ENCODE peak calls at places on chromosomes 11 and 22, in four cellular contexts. S is dorsolateral prefrontal cortex; L is mucosa of descending colon; B is CD8-positive, alpha-beta T cell. X is an unnamed sample.

GRCh38 chr22:36301384-36301828 is 48.5 kb downstream of the APOL1 start:
- DNase-seq in L (peak; percentile 86), B (peak; percentile 85), S (peak; percentile 80), X (peak; percentile 35)

GRCh38 chr11:130831506-130832385 is 84.5 kb downstream of the SNX19 start:
- DNase-seq in S (no peak), L (no peak), B (no peak), X (no peak)

GRCh38 chr11:134815404-134815803 is 403.4 kb upstream of the B3GAT1 start:
- DNase-seq in L (no peak), B (no peak), S (no peak), X (no peak)

GRCh38 chr11:111720801-111721494 is 45.2 kb downstream of the PPP2R1B start:
- DNase-seq in L (no peak), S (no peak), B (no peak), X (no peak)

GRCh38 chr22:30870451-30871345 is 97.9 kb downstream of the MORC2 start:
- DNase-seq in S (peak; percentile 30), B (no peak), L (no peak), X (no peak)

GRCh38 chr11:115193931-115194797 is 310.1 kb downstream of the CADM1 start:
- DNase-seq in L (no peak), B (no peak), S (no peak), X (no peak)

GRCh38 chr11:59759900-59760299 is 4.7 kb downstream of the STX3 start:
- DNase-seq in B (no peak), S (no peak), L (no peak), X (no peak)

GRCh38 chr11:60158666-60159065 is 24.2 kb downstream of the MS4A6A start:
- DNase-seq in S (no peak), B (no peak), L (no peak), X (no peak)

GRCh38 chr11:134668076-134668475 is 256.0 kb upstream of the B3GAT1 start:
- DNase-seq in S (no peak), B (no peak), L (no peak), X (no peak)

GRCh38 chr22:40853961-40854360 is 2.5 kb downstream of the ST13 start:
- DNase-seq in S (no peak), B (no peak), L (no peak), X (no peak)

GRCh38 chr22:25120093-25120561 is 79.5 kb upstream of the CRYBB3 start:
- DNase-seq in S (no peak), L (peak; percentile 61), B (no peak), X (no peak)

GRCh38 chr11:75525433-75526191 is at the start of gene GDPD5:
- DNase-seq in S (peak; percentile 91), B (peak; percentile 77), L (peak; percentile 80), X (peak; percentile 31)

GRCh38 chr11:133896642-133897330 is 51.5 kb upstream of the SPATA19 start:
- DNase-seq in S (no peak), B (no peak), L (no peak), X (no peak)

GRCh38 chr22:43923631-43924548 is at the start of gene PNPLA3:
- DNase-seq in B (peak; percentile 79), L (peak; percentile 93), S (peak; percentile 92), X (peak; percentile 68)

GRCh38 chr22:32794449-32795213 is 6.9 kb upstream of the TIMP3 start:
- DNase-seq in L (no peak), S (peak; percentile 55), B (no peak), X (no peak)

GRCh38 chr22:44249376-44250147 is 63.2 kb downstream of the SHISAL1 start:
- DNase-seq in B (no peak), S (no peak), L (no peak), X (no peak)

GRCh38 chr22:36331306-36331911 is 56.4 kb downstream of the MYH9 start:
- DNase-seq in S (no peak), B (peak; percentile 81), L (peak; percentile 72), X (peak; percentile 77)

GRCh38 chr11:77633856-77634425 is 3.7 kb downstream of the CLNS1A start:
- DNase-seq in S (no peak), B (no peak), L (no peak), X (no peak)

GRCh38 chr11:69887841-69888670 is 68.8 kb upstream of the FGF3 start:
- DNase-seq in B (no peak), S (no peak), L (no peak), X (no peak)

GRCh38 chr11:74144592-74144991 is 26.2 kb downstream of the C2CD3 start:
- DNase-seq in B (no peak), L (no peak), S (no peak), X (no peak)

GRCh38 chr11:2578006-2578933 is 121.5 kb downstream of the KCNQ1OT1 start:
- DNase-seq in B (no peak), L (no peak), S (peak; percentile 39), X (no peak)

GRCh38 chr22:46516638-46517037 is 20.8 kb downstream of the CELSR1 start:
- DNase-seq in L (no peak), S (no peak), B (no peak), X (no peak)

DNA sequence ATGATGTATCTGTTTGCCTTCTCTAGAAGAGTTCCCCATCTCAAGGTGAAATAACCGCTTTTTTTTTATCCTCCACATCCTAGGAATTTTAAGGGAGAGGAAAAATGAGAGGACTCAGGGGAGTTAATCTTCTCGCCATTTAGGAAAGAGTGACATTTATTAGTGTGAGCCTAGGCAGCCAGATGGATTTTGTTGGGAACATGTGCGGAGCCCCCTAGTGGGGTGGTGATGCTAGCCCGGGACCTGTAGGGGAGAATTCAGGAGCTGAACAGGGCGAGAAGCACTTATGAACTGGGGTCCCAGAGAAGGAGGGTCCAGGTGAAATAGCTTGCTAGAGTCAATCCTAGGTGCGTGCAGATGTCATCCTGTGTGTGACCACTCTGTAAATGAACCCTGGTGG is 10.7 kb downstream of the IL17RA start:
- DNase-seq in L (no peak), S (no peak), B (no peak), X (no peak)
- TF ChIP-seq CTCF in L (no peak), S (no peak), B (no peak), X (peak; percentile 61)

GRCh38 chr11:33445761-33446161 is 188.6 kb downstream of the HIPK3 start:
- DNase-seq in S (no peak), L (no peak), B (no peak), X (no peak)

GRCh38 chr11:33448461-33449130 is 191.4 kb downstream of the HIPK3 start:
- DNase-seq in S (no peak), L (no peak), B (no peak), X (peak; percentile 36)

GRCh38 chr11:33438311-33438710 is 181.1 kb downstream of the HIPK3 start:
- DNase-seq in S (no peak), L (no peak), B (no peak), X (no peak)

GRCh38 chr11:33444835-33445594 is 187.8 kb downstream of the HIPK3 start:
- DNase-seq in S (no peak), B (no peak), L (no peak), X (peak; percentile 26)

DNA sequence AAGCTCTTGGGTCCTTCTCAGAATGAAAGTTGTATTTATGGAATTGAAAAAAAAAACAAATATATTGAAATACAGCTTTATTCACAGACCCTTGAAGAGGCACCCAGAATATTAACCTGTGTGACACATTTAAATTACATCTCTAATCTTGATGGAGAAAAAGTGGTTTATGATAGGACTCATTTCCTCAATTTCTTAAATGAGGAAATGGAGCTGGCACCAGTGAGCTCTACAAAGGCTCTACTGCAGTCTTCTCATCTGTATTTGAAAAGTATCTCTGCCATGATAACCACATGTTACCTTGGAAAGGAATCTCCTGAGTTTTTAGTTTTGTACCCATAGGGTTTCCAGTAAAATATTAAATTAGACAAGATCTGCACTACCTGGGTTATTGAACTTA is 186.5 kb downstream of the HIPK3 start:
- DNase-seq in B (no peak), S (no peak), L (no peak), X (no peak)
- H3K4me3 ChIP-seq in B (no peak overlapping the region), S (no peak overlapping the region), L (no peak overlapping the region), X (no peak overlapping the region)

DNA sequence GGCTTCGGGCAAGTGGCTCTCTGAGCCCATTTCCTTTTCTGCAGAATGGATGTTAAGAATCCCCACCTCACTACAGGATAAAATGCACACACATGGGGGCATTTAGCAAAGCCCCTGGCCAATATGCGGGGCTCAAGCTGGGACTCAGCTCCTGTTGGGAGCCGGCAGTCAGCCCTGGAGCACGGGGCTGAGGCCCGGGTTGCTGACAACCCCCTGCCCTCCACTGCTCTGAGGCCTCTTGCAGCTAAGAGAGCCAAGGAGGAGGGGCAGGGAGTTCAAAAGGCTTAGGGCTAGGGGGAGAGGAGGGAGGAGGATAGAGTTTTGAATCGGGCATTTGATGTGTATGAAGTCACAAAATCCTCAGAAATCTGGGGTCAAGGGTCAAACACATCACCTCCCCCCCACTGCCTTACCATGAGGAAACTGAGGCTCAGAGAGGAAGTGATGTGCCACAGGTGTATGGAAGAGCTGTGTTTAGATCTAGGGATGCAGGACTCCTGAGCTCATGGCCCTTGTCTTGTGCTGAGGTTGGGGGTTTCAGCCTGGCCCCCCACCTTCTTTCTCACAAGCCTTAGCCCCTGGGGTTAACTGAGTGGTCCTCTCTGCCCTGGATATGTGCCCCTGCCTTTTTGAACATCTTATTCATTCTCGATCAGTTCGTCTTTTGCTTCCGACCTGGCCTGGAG is 80.5 kb downstream of the LRRC32 start:
- DNase-seq in B (no peak), L (no peak), S (no peak), X (no peak)
- TF ChIP-seq CTCF in B (no peak), L (no peak), S (no peak), X (no peak)

GRCh38 chr22:37559521-37559900 is 769 bp upstream of the CDC42EP1 start:
- DNase-seq in B (no peak), L (no peak), S (no peak), X (no peak)

GRCh38 chr22:37561209-37562048 is 1.1 kb downstream of the CDC42EP1 start:
- DNase-seq in S (peak; percentile 87), L (peak; percentile 99), B (peak; percentile 77), X (peak; percentile 76)

GRCh38 chr22:37560682-37561208 is 465 bp downstream of the CDC42EP1 start:
- DNase-seq in L (no peak), S (no peak), B (no peak), X (no peak)

GRCh38 chr22:37558815-37559214 is 1.5 kb upstream of the CDC42EP1 start:
- DNase-seq in S (no peak), B (no peak), L (no peak), X (no peak)

DNA sequence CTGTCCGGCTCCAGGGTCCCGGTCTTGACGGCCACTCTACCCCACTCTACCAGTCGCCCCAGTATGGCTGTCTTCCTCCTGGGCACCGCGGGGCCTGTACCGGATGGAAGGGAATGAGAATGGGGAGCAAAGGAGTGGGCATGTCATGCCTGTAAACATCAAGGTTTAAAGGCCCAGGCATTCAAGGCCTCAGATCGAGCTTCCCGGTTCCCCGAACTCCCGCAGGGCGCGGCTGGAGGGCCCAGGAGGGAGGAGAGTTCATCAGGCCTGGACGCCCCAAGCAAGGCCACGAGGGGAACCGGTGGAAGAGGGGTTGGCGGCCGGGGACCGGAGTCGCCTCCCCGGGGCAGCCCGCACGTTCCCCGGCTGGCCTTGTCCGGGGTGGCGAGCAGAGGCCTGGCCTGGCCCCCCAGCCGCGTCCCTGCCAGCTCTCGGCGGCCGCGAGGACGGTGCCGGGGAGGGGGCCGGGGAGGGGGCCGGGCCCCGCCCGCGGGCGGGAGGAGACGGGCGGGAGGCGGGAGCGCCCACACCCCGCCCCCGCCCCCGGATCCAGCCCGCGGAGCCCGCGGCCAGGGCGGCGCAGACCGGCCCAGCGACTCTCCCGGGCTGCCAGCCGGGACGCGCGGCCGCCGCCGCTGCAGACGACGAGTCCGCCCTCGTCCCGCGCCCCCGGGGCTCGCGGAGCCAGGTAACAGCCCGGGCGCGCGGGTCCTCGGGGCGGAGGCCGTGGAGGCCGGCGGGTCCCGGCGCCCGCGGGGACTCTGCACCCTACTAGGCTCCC is at the start of gene CDC42EP1:
- DNase-seq in L (peak; percentile 73), S (peak; percentile 72), B (no peak), X (no peak)
- H3K4me3 ChIP-seq in L (peak within 1 kb of the TSS; percentile 67), S (peak within 1 kb of the TSS; percentile 67), B (peak within 1 kb of the TSS; percentile 22), X (peak within 1 kb of the TSS; percentile 90)

GRCh38 chr11:94873910-94874575 is 99.3 kb downstream of the CWC15 start:
- DNase-seq in B (no peak), S (no peak), L (no peak), X (no peak)
- TF ChIP-seq CTCF in B (no peak), S (no peak), L (no peak), X (no peak)

X was measured in astrocyte of the cerebellum.